ENCODE peak calls at places on chromosome 11, in nine cellular contexts. H, Y, O, R, G, E, D, J and U are unnamed samples.

GRCh38 chr11:8019671-8020597 is 32.8 kb downstream of the EIF3F start:
- DNase-seq in J (no peak), E (no peak), D (no peak), H (no peak), R (peak), Y (no peak), G (no peak), O (peak), U (no peak)

GRCh38 chr11:44536779-44537516 is 28.5 kb upstream of the CD82 start:
- DNase-seq in E (no peak), H (no peak), G (no peak), J (no peak), Y (no peak), D (no peak), R (no peak), O (no peak), U (no peak)

GRCh38 chr11:92527467-92527866 is 302.8 kb downstream of the FAT3 start:
- DNase-seq in Y (no peak), E (no peak), G (no peak), J (no peak), R (no peak), D (no peak), O (no peak), H (no peak), U (no peak)

GRCh38 chr11:69312418-69313399 is 18.8 kb downstream of the MYEOV start:
- DNase-seq in R (no peak), H (no peak), D (no peak), O (no peak), E (no peak), J (no peak), Y (peak), G (no peak), U (peak)

GRCh38 chr11:108790501-108791299 is 125.8 kb downstream of the DDX10 start:
- DNase-seq in G (no peak), J (no peak), D (no peak), R (no peak), E (no peak), H (no peak), Y (no peak), O (no peak), U (no peak)

GRCh38 chr11:37978647-37979046 is 1380.6 kb upstream of the RAG2 start:
- DNase-seq in O (no peak), J (no peak), E (no peak), Y (no peak), G (no peak), D (no peak), H (no peak), R (no peak), U (no peak)

GRCh38 chr11:102780491-102780918 is at the start of gene MMP10:
- DNase-seq in R (no peak), D (peak), J (no peak), H (peak), G (no peak), E (no peak), O (peak), Y (no peak), U (no peak)

GRCh38 chr11:44632466-44633123 is 67.1 kb downstream of the CD82 start:
- DNase-seq in H (peak), R (no peak), G (peak), D (no peak), E (peak), J (no peak), O (no peak), Y (peak), U (no peak)

GRCh38 chr11:61035086-61035835 is 63.8 kb downstream of the CD6 start:
- DNase-seq in G (no peak), Y (peak), D (no peak), E (peak), R (no peak), O (no peak), H (no peak), J (no peak), U (no peak)

GRCh38 chr11:133955091-133955846 is 1.5 kb downstream of the IGSF9B start:
- DNase-seq in O (no peak), Y (peak), R (no peak), H (no peak), J (no peak), G (no peak), E (no peak), D (no peak), U (no peak)

GRCh38 chr11:96145163-96145585 is 197.8 kb downstream of the MAML2 start:
- DNase-seq in Y (no peak), J (no peak), R (no peak), E (no peak), D (no peak), H (peak), G (no peak), O (no peak), U (no peak)

GRCh38 chr11:69674267-69674885 is 777 bp downstream of the LTO1 start:
- DNase-seq in R (no peak), Y (peak), J (no peak), G (peak), O (peak), E (no peak), D (no peak), H (no peak), U (peak)

GRCh38 chr11:102390667-102391449 is 43.8 kb downstream of the BIRC2 start:
- DNase-seq in J (peak), Y (peak), E (peak), O (peak), D (peak), R (peak), H (peak), G (peak), U (peak)

GRCh38 chr11:101915811-101916291 is 471 bp downstream of the ANGPTL5 start:
- DNase-seq in R (no peak), O (peak), J (peak), Y (no peak), G (peak), H (peak), D (no peak), E (no peak), U (no peak)

GRCh38 chr11:119015054-119015611 is 3.0 kb downstream of the RPS25 start:
- DNase-seq in E (no peak), R (no peak), D (no peak), Y (peak), J (no peak), H (no peak), O (no peak), G (no peak), U (no peak)

GRCh38 chr11:116312560-116313340 is 460.0 kb downstream of the BUD13 start:
- DNase-seq in H (peak), R (no peak), J (peak), E (peak), G (no peak), D (no peak), Y (peak), O (no peak), U (peak)

GRCh38 chr11:113562576-113562975 is 87.4 kb upstream of the DRD2 start:
- DNase-seq in Y (no peak), R (no peak), O (no peak), H (no peak), J (no peak), E (no peak), D (no peak), G (no peak), U (no peak)

DNA sequence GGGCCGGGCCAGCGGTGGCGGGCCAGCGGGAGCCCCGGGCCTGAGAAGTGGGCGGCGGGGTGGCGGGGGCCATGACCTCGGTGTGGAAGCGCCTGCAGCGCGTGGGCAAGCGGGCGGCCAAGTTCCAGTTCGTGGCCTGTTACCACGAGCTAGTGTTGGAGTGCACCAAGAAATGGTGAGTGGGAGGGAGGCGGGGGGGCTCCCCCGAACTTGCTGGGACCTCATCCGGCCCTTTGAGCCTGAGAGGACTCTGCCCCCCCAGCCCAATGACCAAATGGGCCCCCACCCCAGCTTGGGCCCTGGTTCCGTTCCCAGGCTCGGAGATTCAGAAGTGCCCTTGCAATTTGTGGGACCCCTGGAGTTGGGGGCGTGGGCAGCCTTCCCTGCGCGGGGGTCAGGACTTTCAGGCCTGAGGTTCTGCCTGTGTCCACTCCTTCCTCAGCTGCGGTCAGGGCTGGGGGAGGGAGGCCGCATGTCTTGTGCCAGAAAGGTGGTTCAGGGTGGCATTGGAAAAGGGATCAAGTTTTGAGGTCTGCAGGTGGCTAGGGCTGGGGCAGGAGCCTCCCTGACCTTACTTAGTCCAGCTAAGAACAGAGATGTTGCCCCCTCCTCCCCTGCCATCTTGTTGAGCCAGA is 496 bp downstream of the EHBP1L1 start:
- DNase-seq in O (no peak), D (no peak), J (no peak), E (no peak), H (no peak), R (no peak), G (no peak), Y (peak), U (no peak)
- TF ChIP-seq POLR2A in O (peak), D (no peak), J (no peak), E (no peak), H (no peak), R (peak), G (no peak), Y (no peak), U (no peak)

GRCh38 chr11:76891793-76892192 is 31.1 kb downstream of the ACER3 start:
- DNase-seq in Y (no peak), O (no peak), G (no peak), D (no peak), E (no peak), J (no peak), H (no peak), R (no peak), U (no peak)
- TF ChIP-seq POLR2A in Y (no peak), O (no peak), G (no peak), D (no peak), E (no peak), J (no peak), H (no peak), R (no peak), U (no peak)

GRCh38 chr11:73982595-73982989 is at the start of gene UCP2:
- DNase-seq in H (no peak), G (peak), Y (peak), D (no peak), O (peak), J (peak), E (peak), R (peak), U (peak)
- TF ChIP-seq POLR2A in H (peak), G (peak), Y (no peak), D (peak), O (no peak), J (no peak), E (peak), R (peak), U (no peak)

GRCh38 chr11:64887757-64888405 is 9.5 kb upstream of the EHD1 start:
- DNase-seq in H (peak), G (peak), R (peak), J (peak), E (peak), Y (peak), D (peak), O (no peak), U (peak)
- TF ChIP-seq POLR2A in H (peak), G (peak), R (no peak), J (no peak), E (no peak), Y (peak), D (no peak), O (no peak), U (no peak)

DNA sequence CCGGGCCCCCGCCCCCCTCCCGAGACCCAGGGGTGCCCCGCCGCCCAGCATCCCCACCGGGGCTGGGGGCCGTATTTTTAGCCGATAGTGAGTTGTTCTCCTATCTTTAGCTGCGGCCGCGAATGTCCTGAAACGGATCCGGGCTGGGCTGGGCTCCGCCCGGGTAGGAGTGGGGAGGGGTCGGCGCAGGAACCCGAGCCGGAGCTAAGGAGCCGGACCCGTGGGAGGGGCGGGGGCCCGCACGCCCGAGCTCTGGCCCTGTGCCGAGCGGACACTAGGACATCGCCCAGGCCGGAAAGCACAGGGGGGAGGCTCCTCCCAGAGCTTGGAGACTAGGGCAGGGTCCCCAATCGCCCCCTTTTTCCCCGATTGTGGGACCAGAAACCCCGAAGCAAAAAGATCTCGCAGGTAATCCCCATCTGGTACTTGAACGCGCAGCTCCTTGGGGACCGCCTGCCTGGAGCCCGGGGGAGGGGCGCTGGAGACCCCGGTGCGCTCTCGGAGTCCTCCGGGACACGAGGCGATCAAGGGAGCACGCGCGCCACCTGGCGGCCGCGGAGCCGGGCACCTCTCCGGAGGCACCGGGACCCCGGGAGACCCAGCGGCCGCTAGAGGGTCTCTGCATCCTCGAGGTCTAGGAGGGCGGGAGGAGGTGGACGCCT is 669 bp downstream of the CDC42EP2 start:
- DNase-seq in D (peak), Y (peak), O (peak), R (peak), J (peak), G (peak), H (peak), E (peak), U (peak)
- TF ChIP-seq POLR2A in D (no peak), Y (no peak), O (peak), R (no peak), J (no peak), G (no peak), H (no peak), E (no peak), U (no peak)

GRCh38 chr11:9384535-9385287 is at the start of gene IPO7:
- DNase-seq in D (peak), H (peak), J (peak), G (peak), Y (peak), E (peak), R (peak), O (peak), U (peak)
- TF ChIP-seq POLR2A in D (peak), H (peak), J (peak), G (peak), Y (peak), E (peak), R (peak), O (peak), U (peak)

GRCh38 chr11:73053964-73054363 is 88.2 kb downstream of the FCHSD2 start:
- DNase-seq in Y (no peak), H (no peak), J (no peak), E (no peak), O (no peak), G (no peak), R (no peak), D (no peak), U (no peak)

GRCh38 chr11:73047773-73048371 is 94.2 kb downstream of the FCHSD2 start:
- DNase-seq in H (no peak), R (no peak), Y (no peak), D (no peak), O (no peak), E (no peak), J (no peak), G (no peak), U (no peak)

GRCh38 chr11:73048446-73048845 is 93.7 kb downstream of the FCHSD2 start:
- DNase-seq in H (no peak), D (no peak), Y (no peak), J (no peak), G (no peak), R (no peak), O (no peak), E (no peak), U (no peak)
- TF ChIP-seq POLR2A in H (no peak), D (no peak), Y (no peak), J (no peak), G (no peak), R (no peak), O (no peak), E (no peak), U (no peak)

GRCh38 chr11:568306-569259 is 7.7 kb upstream of the PHRF1 start:
- DNase-seq in G (peak), J (peak), Y (peak), E (peak), D (peak), H (peak), O (peak), R (peak), U (peak)
- TF ChIP-seq POLR2A in G (peak), J (peak), Y (no peak), E (no peak), D (no peak), H (peak), O (peak), R (no peak), U (no peak)